ENCODE peak calls at places on chromosome 10, in six cellular contexts. G is EH, S is fibroblast of lung, N is aorta, V is breast epithelium, D is non-pigmented ciliary epithelial cell. F is an unnamed sample.

GRCh38 chr10:71496927-71497801 is 100.4 kb downstream of the CDH23 start:
- DNase-seq in G (no peak), S (no peak), N (no peak), V (no peak), D (no peak), F (no peak)

GRCh38 chr10:89657302-89657701 is 12.3 kb upstream of the PANK1 start:
- DNase-seq in G (no peak), S (no peak), N (no peak), V (no peak), D (no peak), F (no peak)

GRCh38 chr10:71697938-71698709 is 21.5 kb downstream of the C10orf105 start:
- DNase-seq in G (no peak), S (no peak), N (no peak), V (no peak), D (no peak), F (no peak)

GRCh38 chr10:120459185-120459584 is 2.2 kb downstream of the PLPP4 start:
- DNase-seq in G (no peak), S (no peak), N (no peak), V (no peak), D (no peak), F (no peak)

GRCh38 chr10:64733980-64734379 is 1212.8 kb downstream of the REEP3 start:
- DNase-seq in G (no peak), S (peak; percentile 45), N (no peak), V (no peak), D (no peak), F (peak; percentile 49)

GRCh38 chr10:77147871-77148270 is 489.7 kb downstream of the KCNMA1 start:
- DNase-seq in G (no peak), S (no peak), N (no peak), V (no peak), D (no peak), F (no peak)

GRCh38 chr10:17033529-17034250 is 95.9 kb downstream of the CUBN start:
- DNase-seq in G (no peak), S (peak; percentile 59), N (no peak), V (no peak), D (no peak), F (no peak)

GRCh38 chr10:113999520-113999919 is 44.1 kb upstream of the ADRB1 start:
- DNase-seq in G (no peak), S (no peak), N (peak; percentile 42), V (no peak), D (no peak), F (no peak)

GRCh38 chr10:53771701-53772100 is 999.1 kb upstream of the MBL2 start:
- DNase-seq in G (no peak), S (no peak), N (no peak), V (no peak), D (no peak), F (no peak)

GRCh38 chr10:107442035-107442505 is 277.6 kb upstream of the SORCS1 start:
- DNase-seq in G (peak; percentile 61), S (peak; percentile 31), N (no peak), V (no peak), D (peak; percentile 68), F (no peak)

GRCh38 chr10:132417957-132418441 is 21.0 kb downstream of the PWWP2B start:
- DNase-seq in G (no peak), S (no peak), N (no peak), V (no peak), D (no peak), F (no peak)

GRCh38 chr10:5143137-5143536 is 41.8 kb downstream of the AKR1C8 start:
- DNase-seq in G (no peak), S (no peak), N (no peak), V (no peak), D (no peak), F (no peak)

GRCh38 chr10:53075469-53075868 is 302.9 kb upstream of the MBL2 start:
- DNase-seq in G (no peak), S (no peak), N (no peak), V (no peak), D (no peak), F (no peak)